ENCODE peak calls at places on chromosomes 11 and 22, in five cellular contexts. X is activated CD4-positive, CD25-positive, alpha-beta regulatory T cell treated with anti-CD3 and anti-CD28 coated beads, Interleukin-2, amount 50 U/mL, for 72 hours; V is ELF-1; K is Right ventricle myocardium superior; L is cardiac fibroblast. Z is an unnamed sample.

GRCh38 chr22:29268511-29269229 is 602 bp downstream of the EWSR1 start:
- DNase-seq in K (peak; percentile 84), X (peak; percentile 61), V (no peak), L (peak; percentile 65), Z (peak; percentile 86)

GRCh38 chr22:38098410-38099249 is 11.9 kb downstream of the BAIAP2L2 start:
- DNase-seq in V (no peak), X (no peak), K (peak; percentile 25), L (peak; percentile 46), Z (no peak)

GRCh38 chr22:43275545-43275981 is 67.6 kb downstream of the SCUBE1 start:
- DNase-seq in L (peak; percentile 62), X (no peak), V (peak; percentile 58), K (no peak), Z (peak; percentile 51)

GRCh38 chr22:46479046-46479445 is 58.4 kb downstream of the CELSR1 start:
- DNase-seq in L (no peak), V (peak; percentile 47), X (no peak), K (no peak), Z (no peak)

GRCh38 chr11:106276859-106277436 is 199.5 kb downstream of the AASDHPPT start:
- DNase-seq in V (peak; percentile 64), K (no peak), X (no peak), L (peak; percentile 43), Z (peak; percentile 49)

GRCh38 chr11:20038969-20039368 is 121.3 kb downstream of the DBX1 start:
- DNase-seq in X (no peak), V (no peak), K (no peak), L (no peak), Z (no peak)

GRCh38 chr11:4071828-4072421 is 22.7 kb upstream of the RRM1 start:
- DNase-seq in L (no peak), V (no peak), X (no peak), K (no peak), Z (peak; percentile 58)

GRCh38 chr11:721913-722811 is 16.1 kb downstream of the EPS8L2 start:
- DNase-seq in X (no peak), L (no peak), V (no peak), K (peak; percentile 68), Z (no peak)

GRCh38 chr11:44047931-44048431 is at the start of gene ACCSL:
- DNase-seq in V (no peak), X (no peak), L (peak; percentile 34), K (no peak), Z (no peak)

GRCh38 chr22:45286854-45287551 is 2.3 kb downstream of the UPK3A start:
- DNase-seq in L (no peak), X (no peak), K (no peak), V (no peak), Z (no peak)

GRCh38 chr11:76788661-76789442 is 5.7 kb downstream of the TSKU start:
- DNase-seq in V (peak; percentile 73), K (no peak), L (no peak), X (peak; percentile 16), Z (no peak)